ENCODE peak calls at places on chromosomes 11 and 22, in eight cellular contexts. L is esophagus squamous epithelium, Q is adrenal gland, I is sigmoid colon, K is body of pancreas, R is heart left ventricle, A is A549, W is Peyer's patch. P is an unnamed sample.
A peak's percentile ranks its signal among the peaks of the same experiment; 100 is the strongest.

GRCh38 chr11:60184824-60185511 is 2.1 kb upstream of the MS4A6A start:
- DNase-seq in L (no peak), Q (no peak), I (no peak), K (no peak), R (no peak), A (no peak), W (no peak), P (no peak)

GRCh38 chr11:1084561-1085439 is 10.1 kb downstream of the MUC2 start:
- DNase-seq in L (no peak), Q (no peak), I (peak; percentile 52), K (no peak), R (no peak), A (no peak), W (no peak), P (peak; percentile 49)

GRCh38 chr11:102429691-102430090 is 22.9 kb downstream of the TMEM123 start:
- DNase-seq in L (no peak), Q (no peak), I (no peak), K (no peak), R (no peak), A (no peak), W (no peak), P (no peak)

GRCh38 chr11:103624708-103625623 is 411.5 kb upstream of the DDI1 start:
- DNase-seq in L (no peak), Q (no peak), I (no peak), K (no peak), R (peak; percentile 12), A (peak; percentile 97), W (no peak), P (no peak)

GRCh38 chr11:111364503-111364902 is 14.6 kb downstream of the POU2AF1 start:
- DNase-seq in L (no peak), Q (no peak), I (no peak), K (no peak), R (no peak), A (no peak), W (no peak), P (no peak)

GRCh38 chr22:31275018-31275417 is 17.3 kb downstream of the PIK3IP1 start:
- DNase-seq in L (no peak), Q (no peak), I (peak; percentile 43), K (no peak), R (no peak), A (no peak), W (peak; percentile 23), P (no peak)

GRCh38 chr11:13278620-13279486 is 1.3 kb downstream of the BMAL1 start:
- DNase-seq in L (no peak), Q (no peak), I (no peak), K (no peak), R (no peak), A (no peak), W (no peak), P (no peak)

GRCh38 chr11:101188173-101188572 is 58.6 kb upstream of the PGR start:
- DNase-seq in L (no peak), Q (no peak), I (no peak), K (no peak), R (no peak), A (no peak), W (no peak), P (no peak)

GRCh38 chr11:27294654-27295053 is 68.4 kb downstream of the CCDC34 start:
- DNase-seq in L (no peak), Q (no peak), I (no peak), K (no peak), R (no peak), A (no peak), W (no peak), P (no peak)

GRCh38 chr11:36361901-36362391 is 65.9 kb downstream of the PRR5L start:
- DNase-seq in L (no peak), Q (no peak), I (no peak), K (peak; percentile 56), R (no peak), A (peak; percentile 65), W (no peak), P (no peak)

DNA sequence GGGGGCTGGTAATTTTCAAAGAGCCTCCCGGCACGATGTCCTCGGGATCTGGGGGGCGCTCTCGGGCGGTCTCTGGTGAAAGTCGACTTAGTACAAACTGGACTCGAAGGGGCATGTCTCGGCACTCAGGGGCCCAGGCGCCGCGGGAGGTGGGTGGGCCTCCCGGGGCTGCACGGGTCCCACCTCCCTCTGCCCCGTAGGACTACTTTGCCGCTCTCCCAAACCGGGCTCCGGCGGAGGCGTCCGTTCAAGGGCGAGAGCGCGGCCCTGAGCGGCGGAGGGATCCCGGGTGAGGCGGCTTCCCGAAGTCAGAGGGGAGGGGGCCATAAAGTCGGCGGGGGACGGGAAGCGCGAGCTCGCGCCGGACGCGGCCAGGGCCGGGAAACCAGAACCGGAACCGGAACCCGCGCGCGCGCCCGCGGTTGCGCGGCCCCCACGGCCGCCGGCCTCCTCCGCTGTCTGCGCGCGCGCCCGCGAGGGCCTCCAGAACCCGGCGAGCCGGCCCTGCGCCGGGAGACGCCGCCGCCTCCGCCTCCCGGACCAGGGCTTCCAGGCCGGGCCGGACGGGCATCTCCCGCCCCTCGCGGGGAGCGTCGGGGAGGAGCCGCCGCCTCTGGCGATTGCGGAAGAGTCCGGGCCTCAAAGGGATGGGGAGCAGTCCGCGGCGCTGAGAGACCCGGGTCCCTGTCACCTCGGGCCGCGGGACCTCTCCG is at the start of gene ARHGEF12:
- DNase-seq in L (peak; percentile 60), Q (peak; percentile 96), I (peak; percentile 98), K (peak; percentile 96), R (peak; percentile 98), A (peak; percentile 97), W (peak; percentile 97), P (peak; percentile 95)
- TF ChIP-seq POLR2A in L (peak; percentile 86), Q (peak; percentile 89), I (peak; percentile 46), K (peak; percentile 76), R (peak; percentile 64), A (peak; percentile 35), W (peak; percentile 77), P (peak; percentile 72)

GRCh38 chr11:6812391-6813005 is 13.0 kb upstream of the OR6A2 start:
- DNase-seq in L (no peak), Q (no peak), I (no peak), K (no peak), R (no peak), A (peak; percentile 43), W (peak; percentile 66), P (no peak)

GRCh38 chr11:6813651-6814050 is 14.2 kb upstream of the OR6A2 start:
- DNase-seq in L (no peak), Q (no peak), I (no peak), K (no peak), R (no peak), A (no peak), W (no peak), P (no peak)

GRCh38 chr11:6818967-6819366 is 19.5 kb upstream of the OR6A2 start:
- DNase-seq in L (no peak), Q (no peak), I (no peak), K (no peak), R (no peak), A (no peak), W (no peak), P (no peak)

DNA sequence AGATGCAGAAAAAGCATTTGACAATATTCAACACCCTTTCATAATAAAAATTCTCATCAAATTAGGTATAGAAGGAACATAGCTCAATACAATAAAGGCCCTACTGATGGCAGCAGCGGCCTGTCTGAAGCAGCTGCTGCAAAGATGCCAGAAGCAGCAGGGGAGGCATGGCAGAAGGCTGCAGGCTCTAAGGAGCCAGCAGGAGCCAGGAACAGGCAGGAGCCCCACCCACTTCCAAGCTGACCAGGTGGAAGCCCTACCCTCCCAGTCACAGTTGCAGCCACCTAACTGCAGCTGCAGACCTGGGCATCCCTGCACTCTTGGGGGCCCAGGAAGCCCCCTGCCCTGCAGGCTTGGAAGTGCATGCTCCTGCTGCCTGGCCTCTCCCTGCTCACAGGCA is 18.2 kb upstream of the OR6A2 start:
- DNase-seq in L (no peak), Q (no peak), I (no peak), K (no peak), R (no peak), A (no peak), W (no peak), P (no peak)
- TF ChIP-seq CTCF in L (no peak), Q (no peak), I (no peak), K (no peak), R (no peak), A (no peak), W (no peak), P (no peak)

DNA sequence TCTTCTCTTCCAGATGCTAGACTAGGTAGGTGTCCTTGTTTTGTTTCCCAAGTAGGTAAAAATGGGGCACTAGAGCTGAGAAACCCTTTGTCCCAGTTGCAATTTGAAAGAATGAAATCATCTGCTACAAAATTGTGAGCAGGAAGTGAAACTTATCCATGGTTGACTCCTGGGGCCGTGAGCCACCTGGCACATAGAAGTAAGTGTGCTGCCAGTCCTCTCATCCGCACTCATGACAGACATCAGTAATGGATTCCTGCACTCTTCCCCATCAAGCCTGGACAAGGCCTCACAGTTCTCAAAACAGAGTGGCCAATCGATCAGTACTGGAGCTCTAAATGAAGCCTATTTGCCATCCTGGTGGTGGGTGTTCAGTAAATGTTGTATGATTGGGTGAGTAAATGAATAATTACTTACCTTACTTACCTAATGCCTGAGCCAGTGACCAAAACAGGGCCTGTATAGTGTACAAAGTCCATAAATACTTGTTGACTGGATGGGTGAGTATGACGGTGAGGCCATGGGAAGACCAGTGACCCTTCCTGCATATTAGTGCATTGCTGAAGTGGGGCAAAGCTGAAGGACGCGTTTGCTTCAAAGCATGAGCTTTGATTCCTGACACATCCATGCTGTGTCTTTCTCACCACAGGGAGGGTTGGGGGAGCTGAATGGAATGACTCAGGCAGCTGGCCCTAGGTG is 68.9 kb upstream of the HEPHL1 start:
- DNase-seq in L (no peak), Q (no peak), I (no peak), K (no peak), R (no peak), A (no peak), W (no peak), P (no peak)
- H3K27ac ChIP-seq in L (no peak overlapping the region), Q (no peak overlapping the region), I (no peak overlapping the region), K (no peak overlapping the region), R (no peak overlapping the region), A (no peak overlapping the region), W (no peak overlapping the region), P (no peak overlapping the region)

GRCh38 chr22:24156915-24157782 is 24.1 kb upstream of the SUSD2 start:
- DNase-seq in L (peak; percentile 71), Q (peak; percentile 88), I (peak; percentile 93), K (peak; percentile 88), R (peak; percentile 87), A (peak; percentile 86), W (peak; percentile 97), P (peak; percentile 77)
- TF ChIP-seq POLR2A in L (no peak), Q (no peak), I (no peak), K (no peak), R (no peak), A (no peak), W (no peak), P (no peak)

DNA sequence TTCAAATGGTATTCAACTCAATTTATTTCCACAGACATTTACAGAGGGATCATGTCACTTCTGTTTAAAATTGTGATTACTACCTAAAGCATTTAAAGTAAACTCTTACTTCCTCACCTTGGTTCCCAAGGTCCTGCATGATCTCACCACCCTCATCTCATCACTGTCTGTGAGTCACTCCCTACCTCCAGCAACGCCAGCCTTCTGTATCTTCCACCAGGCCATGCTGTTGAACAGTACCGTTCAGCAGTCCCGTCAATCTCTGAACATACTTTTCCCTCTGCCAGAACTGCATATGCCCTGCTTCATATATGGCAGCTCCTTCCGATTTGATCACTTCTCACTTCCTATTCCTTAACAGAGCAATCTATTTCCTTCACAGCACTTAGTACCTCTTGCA is 2.0 kb downstream of the FBXO3 start:
- DNase-seq in L (no peak), Q (peak; percentile 35), I (no peak), K (peak; percentile 21), R (no peak), A (peak; percentile 25), W (peak; percentile 58), P (no peak)
- TF ChIP-seq CTCF in L (no peak), Q (no peak), I (no peak), K (no peak), R (no peak), A (no peak), W (no peak), P (no peak)

GRCh38 chr11:77590194-77590591 is 440 bp downstream of the AQP11 start:
- DNase-seq in L (no peak), Q (peak; percentile 72), I (peak; percentile 73), K (peak; percentile 60), R (peak; percentile 13), A (peak; percentile 57), W (peak; percentile 65), P (no peak)
- H3K27ac ChIP-seq in L (peak overlapping the region; percentile 68), Q (peak overlapping the region; percentile 86), I (peak overlapping the region; percentile 82), K (peak overlapping the region; percentile 94), R (peak overlapping the region; percentile 62), A (peak overlapping the region; percentile 96), W (peak overlapping the region; percentile 95), P (peak overlapping the region; percentile 10)

P was measured in breast epithelium.